ENCODE peak calls at places on chromosomes 2 and 18, in ten cellular contexts. F is tibial nerve, P is sigmoid colon, U is IMR-90, L is PC-3, I is heart right ventricle, Q is AG04450, C is prostate gland, H is breast epithelium, N is heart left ventricle. M is an unnamed sample.

GRCh38 chr2:48943436-48943835 is 187.9 kb upstream of the LHCGR start:
- DNase-seq in U (peak; percentile 16), I (no peak), F (no peak), Q (no peak), C (no peak), L (no peak), N (no peak), P (no peak), H (no peak), M (no peak)

GRCh38 chr2:70979626-70980025 is 1.2 kb downstream of the ANKRD53 start:
- DNase-seq in H (peak; percentile 16), F (no peak), L (no peak), I (no peak), P (peak; percentile 66), N (no peak), C (no peak), Q (no peak), U (no peak), M (no peak)

GRCh38 chr2:7992612-7993596 is 689.0 kb upstream of the ID2 start:
- DNase-seq in N (no peak), U (peak; percentile 49), P (no peak), L (peak; percentile 18), Q (no peak), F (no peak), I (no peak), C (no peak), H (no peak), M (no peak)

GRCh38 chr2:10036095-10036879 is 7.1 kb upstream of the KLF11 start:
- DNase-seq in H (no peak), N (peak; percentile 85), I (peak; percentile 68), F (no peak), Q (no peak), P (peak; percentile 91), C (no peak), U (peak; percentile 63), L (peak; percentile 79), M (peak; percentile 74)

GRCh38 chr2:16537347-16537746 is 128.3 kb downstream of the CYRIA start:
- DNase-seq in N (no peak), I (no peak), P (no peak), F (no peak), H (no peak), U (peak; percentile 33), C (no peak), L (peak; percentile 3), Q (no peak), M (no peak)

GRCh38 chr2:220955776-220956175 is 616.3 kb downstream of the EPHA4 start:
- DNase-seq in F (no peak), H (no peak), C (no peak), U (no peak), N (no peak), I (no peak), P (no peak), Q (no peak), L (no peak), M (no peak)

GRCh38 chr2:233469261-233470006 is 97.1 kb downstream of the USP40 start:
- DNase-seq in F (peak; percentile 14), N (peak; percentile 82), U (no peak), H (no peak), P (peak; percentile 86), L (no peak), C (no peak), I (peak; percentile 72), Q (no peak), M (peak; percentile 46)

GRCh38 chr2:168514692-168515091 is 58.6 kb downstream of the CERS6 start:
- DNase-seq in C (no peak), I (no peak), L (no peak), P (no peak), N (no peak), U (no peak), Q (no peak), F (no peak), H (no peak), M (no peak)

GRCh38 chr2:108323619-108324018 is 34.9 kb downstream of the SULT1C2 start:
- DNase-seq in I (no peak), C (no peak), H (no peak), U (peak; percentile 79), N (no peak), L (peak; percentile 64), Q (no peak), P (no peak), F (no peak), M (no peak)

GRCh38 chr2:230938516-230939065 is 13.5 kb upstream of the GPR55 start:
- DNase-seq in P (no peak), U (no peak), H (no peak), C (no peak), Q (no peak), I (no peak), N (no peak), F (no peak), L (no peak), M (no peak)

GRCh38 chr2:99425022-99425421 is 64.8 kb downstream of the REV1 start:
- DNase-seq in H (no peak), P (no peak), I (no peak), Q (peak; percentile 64), C (no peak), L (peak; percentile 83), N (no peak), F (no peak), U (peak; percentile 86), M (no peak)
- H3K27ac ChIP-seq in H (no peak overlapping the region), P (no peak overlapping the region), I (no peak overlapping the region), Q (no peak overlapping the region), C (no peak overlapping the region), L (peak overlapping the region; percentile 26), N (no peak overlapping the region), F (no peak overlapping the region), U (no peak overlapping the region), M (no peak overlapping the region)

GRCh38 chr18:13446024-13446423 is 227.5 kb downstream of the LDLRAD4 start:
- DNase-seq in N (no peak), C (no peak), I (no peak), L (no peak), H (no peak), Q (no peak), U (no peak), P (no peak), F (no peak), M (no peak)
- H3K4me3 ChIP-seq in N (no peak overlapping the region), C (no peak overlapping the region), I (no peak overlapping the region), L (no peak overlapping the region), H (no peak overlapping the region), Q (no peak overlapping the region), U (no peak overlapping the region), P (no peak overlapping the region), F (no peak overlapping the region), M (no peak overlapping the region)

GRCh38 chr2:154439156-154439555 is 259.3 kb upstream of the KCNJ3 start:
- DNase-seq in C (no peak), Q (no peak), L (peak; percentile 14), H (no peak), N (no peak), U (no peak), I (no peak), F (no peak), P (no peak), M (no peak)
- TF ChIP-seq CTCF in C (no peak), Q (no peak), L (no peak), H (no peak), N (peak; percentile 9), U (no peak), I (peak; percentile 36), F (no peak), P (no peak), M (peak; percentile 27)

DNA sequence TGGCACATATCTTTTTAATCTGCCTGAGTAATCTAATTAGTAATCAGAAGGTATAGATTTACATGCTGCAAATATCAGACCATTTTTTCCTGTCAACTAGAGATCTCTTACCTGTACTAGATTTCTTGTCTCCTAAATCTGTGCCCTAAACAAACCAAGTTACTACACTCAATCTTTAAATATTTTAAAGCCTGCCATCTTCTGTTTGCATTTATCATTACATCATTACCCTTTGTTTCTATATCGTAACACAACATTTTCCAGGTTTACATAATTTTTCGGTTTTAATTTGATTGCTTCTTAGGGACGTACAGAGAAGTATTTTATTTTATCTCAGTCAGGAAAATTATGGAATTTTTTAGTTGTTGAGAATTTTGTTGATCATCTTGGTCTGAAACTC is 25.7 kb downstream of the PSMA8 start:
- DNase-seq in P (no peak), U (no peak), F (no peak), I (no peak), N (no peak), Q (no peak), L (peak; percentile 19), C (no peak), H (no peak), M (no peak)
- H3K27ac ChIP-seq in P (no peak overlapping the region), U (no peak overlapping the region), F (no peak overlapping the region), I (no peak overlapping the region), N (no peak overlapping the region), Q (no peak overlapping the region), L (no peak overlapping the region), C (no peak overlapping the region), H (no peak overlapping the region), M (no peak overlapping the region)

M was measured in dorsolateral prefrontal cortex.